ENCODE peak calls at places on chromosome 1, in seven cellular contexts. K is T-helper 2 cell; P is endothelial cell; Q is body of pancreas; Z is activated CD4-positive, alpha-beta T cell treated with anti-CD3 and anti-CD28 coated beads for 36 hours; D is GM04503; B is NCI-H69. W is an unnamed sample.

GRCh38 chr1:94011709-94012590 is 102.7 kb upstream of the GCLM start:
- DNase-seq in P (no peak), B (peak), Z (no peak), Q (no peak), D (no peak), K (no peak), W (no peak)

GRCh38 chr1:205354259-205354904 is 2.3 kb downstream of the KLHDC8A start:
- DNase-seq in Z (peak), P (peak), B (peak), D (no peak), Q (peak), K (peak), W (peak)

GRCh38 chr1:15423355-15424077 is 13.8 kb downstream of the EFHD2 start:
- DNase-seq in K (no peak), D (no peak), Z (no peak), Q (peak), B (no peak), P (no peak), W (no peak)

GRCh38 chr1:197327776-197328364 is 59.8 kb downstream of the CRB1 start:
- DNase-seq in Z (no peak), K (no peak), D (no peak), Q (no peak), P (no peak), B (peak), W (peak)

GRCh38 chr1:21337931-21338567 is 47.8 kb upstream of the ECE1 start:
- DNase-seq in P (no peak), Q (peak), D (peak), Z (peak), B (no peak), K (no peak), W (peak)

GRCh38 chr1:215407575-215407974 is 159.5 kb upstream of the KCTD3 start:
- DNase-seq in Q (no peak), K (no peak), Z (no peak), P (no peak), D (no peak), B (no peak), W (peak)

GRCh38 chr1:85894651-85895050 is 186.4 kb upstream of the ZNHIT6 start:
- DNase-seq in Z (peak), Q (no peak), K (no peak), B (peak), D (no peak), P (peak), W (peak)

GRCh38 chr1:93960641-93961147 is 51.5 kb upstream of the GCLM start:
- DNase-seq in P (no peak), Z (no peak), B (peak), Q (no peak), K (no peak), D (no peak), W (no peak)

GRCh38 chr1:193417945-193418744 is 231.7 kb upstream of the B3GALT2 start:
- DNase-seq in P (no peak), D (no peak), Q (no peak), K (no peak), B (peak), Z (no peak), W (peak)

GRCh38 chr1:93625582-93626327 is 55.9 kb downstream of the BCAR3 start:
- DNase-seq in B (peak), Z (no peak), P (no peak), D (peak), K (no peak), Q (no peak), W (peak)

GRCh38 chr1:156668801-156669637 is 8.2 kb downstream of the NES start:
- DNase-seq in Q (no peak), B (no peak), D (no peak), Z (no peak), K (no peak), P (no peak), W (no peak)

GRCh38 chr1:82160903-82161302 is 360.2 kb downstream of the ADGRL2 start:
- DNase-seq in P (no peak), B (no peak), Z (no peak), D (no peak), Q (no peak), K (no peak), W (no peak)

GRCh38 chr1:219460561-219461511 is 152.1 kb downstream of the ZC3H11B start:
- DNase-seq in K (no peak), Z (no peak), B (no peak), D (peak), Q (no peak), P (no peak), W (peak)